ENCODE peak calls at places on chromosomes 12 and 14, in five cellular contexts. I is HEK293T, C is A549, R is HepG2, S is K562. P is an unnamed sample.

GRCh38 chr12:5171701-5172100 is 128.0 kb downstream of the KCNA5 start:
- DNase-seq in I (peak; percentile 42), C (peak; percentile 48), R (peak; percentile 18), S (peak; percentile 18), P (peak; percentile 77)

GRCh38 chr12:95548539-95549391 is 2.5 kb downstream of the USP44 start:
- DNase-seq in R (no peak), C (peak; percentile 55), I (peak; percentile 72), S (peak; percentile 75), P (peak; percentile 64)

GRCh38 chr12:64760808-64761573 is 1.8 kb upstream of the GNS start:
- DNase-seq in R (no peak), S (no peak), I (no peak), C (no peak), P (no peak)

GRCh38 chr12:25677180-25677937 is 124.3 kb upstream of the LMNTD1 start:
- DNase-seq in R (no peak), C (peak; percentile 13), I (no peak), S (no peak), P (no peak)

GRCh38 chr14:75150150-75150549 is 23.3 kb upstream of the NEK9 start:
- DNase-seq in S (no peak), I (no peak), C (peak; percentile 24), R (no peak), P (no peak)

GRCh38 chr12:591167-591570 is 72.1 kb downstream of the NINJ2 start:
- DNase-seq in C (no peak), R (no peak), I (no peak), S (no peak), P (no peak)

GRCh38 chr12:49703647-49704137 is 3.5 kb downstream of the FMNL3 start:
- DNase-seq in C (no peak), R (no peak), S (no peak), I (no peak), P (peak; percentile 92)

GRCh38 chr14:80941241-80942157 is at the start of gene CEP128:
- DNase-seq in C (peak; percentile 97), S (peak; percentile 76), R (peak; percentile 96), I (peak; percentile 91), P (peak; percentile 98)

GRCh38 chr12:91889059-91889458 is 256.6 kb downstream of the BTG1 start:
- DNase-seq in S (no peak), C (no peak), R (no peak), I (no peak), P (no peak)

GRCh38 chr14:75278422-75279152 is at the start of gene FOS:
- DNase-seq in R (peak; percentile 89), S (peak; percentile 93), I (peak; percentile 94), C (peak; percentile 96), P (peak; percentile 96)

GRCh38 chr12:9674226-9674590 is 4.7 kb downstream of the CLEC2D start:
- DNase-seq in I (no peak), C (no peak), R (no peak), S (no peak), P (no peak)

GRCh38 chr12:59344224-59344623 is 251.6 kb upstream of the SLC16A7 start:
- DNase-seq in S (no peak), I (no peak), R (no peak), C (no peak), P (no peak)

GRCh38 chr12:77888611-77889010 is 57.9 kb downstream of the NAV3 start:
- DNase-seq in S (no peak), R (peak; percentile 27), I (no peak), C (peak; percentile 48), P (peak; percentile 75)

GRCh38 chr12:119179335-119180021 is 747 bp downstream of the HSPB8 start:
- DNase-seq in I (peak; percentile 26), R (peak; percentile 67), C (peak; percentile 69), S (no peak), P (peak; percentile 70)

GRCh38 chr14:24971255-24971654 is 78.7 kb downstream of the STXBP6 start:
- DNase-seq in I (no peak), S (no peak), R (no peak), C (no peak), P (no peak)

GRCh38 chr12:7915911-7916403 is 20.0 kb downstream of the SLC2A3 start:
- DNase-seq in I (no peak), R (no peak), S (no peak), C (no peak), P (no peak)

GRCh38 chr12:45583011-45583657 is 146.4 kb upstream of the ARID2 start:
- DNase-seq in C (no peak), I (no peak), R (no peak), S (no peak), P (peak; percentile 66)

GRCh38 chr12:120224304-120225199 is 23.6 kb upstream of the RPLP0 start:
- DNase-seq in I (no peak), C (no peak), S (no peak), R (no peak), P (no peak)

GRCh38 chr12:29283969-29284368 is 97.0 kb downstream of the ERGIC2 start:
- DNase-seq in R (no peak), I (no peak), S (no peak), C (no peak), P (peak; percentile 48)

GRCh38 chr12:4566474-4566873 is 4.5 kb downstream of the DYRK4 start:
- DNase-seq in C (no peak), I (no peak), R (no peak), S (no peak), P (no peak)

GRCh38 chr12:94429633-94430032 is 30.0 kb downstream of the CEP83 start:
- DNase-seq in I (no peak), R (peak; percentile 23), C (no peak), S (no peak), P (no peak)

GRCh38 chr14:50791201-50791600 is 39.8 kb downstream of the NIN start:
- DNase-seq in C (no peak), I (no peak), S (no peak), R (no peak), P (no peak)

GRCh38 chr12:133235401-133236112 is at the start of gene ANHX:
- DNase-seq in R (no peak), C (no peak), I (no peak), S (no peak), P (no peak)

GRCh38 chr12:49702676-49703228 is 4.5 kb downstream of the FMNL3 start:
- DNase-seq in C (no peak), R (no peak), S (no peak), I (no peak), P (no peak)

GRCh38 chr12:15789215-15790171 is at the start of gene EPS8:
- DNase-seq in C (peak; percentile 91), S (no peak), I (peak; percentile 93), R (peak; percentile 83), P (peak; percentile 91)

GRCh38 chr12:101962486-101962885 is 85.1 kb downstream of the DRAM1 start:
- DNase-seq in C (no peak), I (no peak), S (no peak), R (no peak), P (peak; percentile 64)

GRCh38 chr12:88388566-88389269 is 191.6 kb downstream of the KITLG start:
- DNase-seq in S (no peak), I (no peak), R (no peak), C (no peak), P (peak; percentile 47)

GRCh38 chr12:129163861-129164260 is 310.6 kb downstream of the GLT1D1 start:
- DNase-seq in R (no peak), I (no peak), S (no peak), C (no peak), P (no peak)

GRCh38 chr12:112977139-112977538 is 1.2 kb upstream of the OAS2 start:
- DNase-seq in C (no peak), S (no peak), R (no peak), I (no peak), P (no peak)

GRCh38 chr12:109910969-109911348 is 10.9 kb downstream of the TCHP start:
- DNase-seq in I (peak; percentile 84), S (peak; percentile 81), R (peak; percentile 55), C (peak; percentile 83), P (peak; percentile 20)

GRCh38 chr12:65495233-65495632 is 216.8 kb downstream of the MSRB3 start:
- DNase-seq in I (no peak), S (no peak), R (peak; percentile 7), C (peak; percentile 20), P (peak; percentile 88)

GRCh38 chr14:72515779-72516770 is 377.8 kb downstream of the DPF3 start:
- DNase-seq in I (no peak), S (no peak), R (no peak), C (peak; percentile 22), P (peak; percentile 69)

GRCh38 chr14:35229495-35230089 is 62.6 kb upstream of the PSMA6 start:
- DNase-seq in R (peak; percentile 49), I (no peak), C (no peak), S (peak; percentile 13), P (no peak)

GRCh38 chr12:15453613-15454012 is 131.3 kb downstream of the PTPRO start:
- DNase-seq in I (no peak), R (no peak), S (no peak), C (no peak), P (no peak)

GRCh38 chr14:43877351-43877900 is 629.7 kb downstream of the FSCB start:
- DNase-seq in I (no peak), C (no peak), R (no peak), S (no peak), P (no peak)

GRCh38 chr12:64265839-64266238 is 43.7 kb upstream of the KICS2 start:
- DNase-seq in R (no peak), I (no peak), S (no peak), C (no peak), P (no peak)

DNA sequence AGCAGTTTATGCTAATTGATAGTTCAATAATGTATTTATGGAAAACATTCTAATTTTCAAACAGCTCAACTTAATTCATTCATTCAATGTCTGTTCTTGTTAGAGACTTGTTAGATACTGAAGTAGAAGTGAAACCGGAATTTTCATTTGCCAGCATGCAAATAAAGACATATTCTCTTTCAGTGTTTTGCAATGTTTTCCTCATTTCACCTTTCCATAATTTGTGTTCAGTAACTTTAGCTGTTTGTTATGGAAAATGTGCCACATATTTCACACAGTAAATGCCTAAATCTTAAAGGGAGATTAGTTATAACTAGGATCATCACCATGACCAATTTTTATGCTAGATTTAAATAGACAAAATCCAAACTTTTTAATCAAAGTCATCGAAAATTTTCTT is 21.2 kb downstream of the TAS2R50 start:
- DNase-seq in C (no peak), S (no peak), R (no peak), I (no peak), P (no peak)
- TF ChIP-seq BHLHE40 in C (no peak), S (no peak), R (no peak), I (no peak), P (no peak)

GRCh38 chr12:93230311-93230689 is 147.4 kb upstream of the NUDT4 start:
- DNase-seq in S (no peak), I (no peak), R (no peak), C (no peak), P (peak; percentile 21)
- TF ChIP-seq BHLHE40 in S (no peak), I (no peak), R (no peak), C (no peak), P (no peak)

DNA sequence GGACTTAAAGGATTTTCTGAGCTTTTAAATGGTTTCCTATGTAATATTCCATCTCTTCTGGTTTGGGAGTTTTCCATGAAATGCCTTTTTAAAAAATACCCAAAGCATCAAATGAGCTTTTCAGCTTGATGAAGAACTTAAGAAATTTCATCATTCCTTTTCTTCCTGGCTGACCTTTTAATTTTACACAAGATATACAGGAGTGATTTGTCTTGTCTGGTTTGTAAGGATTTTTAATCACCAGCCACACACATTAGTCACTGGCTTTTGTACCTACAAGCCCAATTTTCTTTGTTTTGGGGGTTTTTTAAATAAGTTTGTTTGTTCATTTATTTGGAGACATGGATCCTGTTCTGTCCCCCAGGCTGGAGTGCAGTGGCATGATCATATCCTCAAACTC is 182.8 kb upstream of the HIF1A start:
- DNase-seq in R (no peak), I (no peak), S (no peak), C (no peak), P (peak; percentile 51)
- TF ChIP-seq BHLHE40 in R (no peak), I (no peak), S (no peak), C (no peak), P (no peak)

GRCh38 chr12:68271346-68271745 is 17.9 kb upstream of the IL22 start:
- DNase-seq in S (no peak), I (no peak), C (no peak), R (no peak), P (peak; percentile 94)
- TF ChIP-seq BHLHE40 in S (no peak), I (no peak), C (no peak), R (no peak), P (no peak)

P was measured in IMR-90.